ENCODE peak calls at places on chromosomes 11 and 22, in seven cellular contexts. M is GM12891, W is HepG2, U is GM12892, J is SK-N-SH, G is H1, C is GM12878. A is an unnamed sample.
A peak's percentile ranks its signal among the peaks of the same experiment; 100 is the strongest.

GRCh38 chr11:88179141-88179540 is 3.9 kb upstream of the RAB38 start:
- DNase-seq in C (peak; percentile 78), M (no peak), W (no peak), G (no peak), U (no peak), J (no peak), A (no peak)

GRCh38 chr11:67278135-67278938 is 10.8 kb upstream of the ANKRD13D start:
- DNase-seq in C (no peak), U (no peak), G (no peak), W (no peak), M (no peak), J (no peak), A (no peak)

GRCh38 chr11:103871923-103872551 is 164.4 kb upstream of the DDI1 start:
- DNase-seq in U (no peak), W (no peak), J (no peak), M (no peak), C (no peak), G (no peak), A (no peak)

GRCh38 chr22:23705358-23705757 is 14.5 kb downstream of the RGL4 start:
- DNase-seq in W (no peak), U (no peak), J (no peak), G (no peak), M (no peak), C (no peak), A (no peak)

GRCh38 chr11:17423533-17424310 is 35.3 kb upstream of the KCNJ11 start:
- DNase-seq in J (no peak), G (no peak), W (peak; percentile 58), C (no peak), M (no peak), U (no peak), A (no peak)

GRCh38 chr22:23151827-23152226 is 6.5 kb downstream of the RAB36 start:
- DNase-seq in J (no peak), M (no peak), U (no peak), C (no peak), G (no peak), W (no peak), A (no peak)

GRCh38 chr11:110446594-110446993 is 16.8 kb downstream of the FDX1 start:
- DNase-seq in U (no peak), C (no peak), J (no peak), W (no peak), M (no peak), G (no peak), A (no peak)

GRCh38 chr22:17064498-17065100 is 20.2 kb upstream of the IL17RA start:
- DNase-seq in C (no peak), J (no peak), U (no peak), G (peak; percentile 24), M (no peak), W (no peak), A (no peak)

GRCh38 chr11:43278302-43278956 is 33.4 kb upstream of the API5 start:
- DNase-seq in U (no peak), M (no peak), W (peak; percentile 54), C (no peak), G (peak; percentile 50), J (peak; percentile 59), A (peak; percentile 42)

GRCh38 chr11:61042961-61043540 is 59.2 kb upstream of the CD5 start:
- DNase-seq in W (no peak), M (no peak), J (no peak), U (no peak), C (peak; percentile 61), G (no peak), A (no peak)

GRCh38 chr11:117002639-117003305 is 95.5 kb downstream of the SIK3 start:
- DNase-seq in C (no peak), J (no peak), M (no peak), G (no peak), W (no peak), U (no peak), A (no peak)

GRCh38 chr11:10122337-10123197 is 171.5 kb downstream of the SBF2 start:
- DNase-seq in C (no peak), U (no peak), G (no peak), J (no peak), M (no peak), W (no peak), A (no peak)

GRCh38 chr22:17086750-17087149 is 1.9 kb downstream of the IL17RA start:
- DNase-seq in U (no peak), J (no peak), G (no peak), C (no peak), M (no peak), W (no peak), A (no peak)

GRCh38 chr11:71204748-71205664 is 47.4 kb downstream of the SHANK2 start:
- DNase-seq in W (no peak), M (no peak), G (no peak), C (no peak), U (no peak), J (no peak), A (no peak)

GRCh38 chr11:116691779-116692178 is 81.0 kb downstream of the BUD13 start:
- DNase-seq in G (peak; percentile 95), M (peak; percentile 91), J (peak; percentile 91), W (peak; percentile 31), U (peak; percentile 89), C (no peak), A (peak; percentile 86)

GRCh38 chr11:61505640-61506155 is 2.9 kb upstream of the LRRC10B start:
- DNase-seq in W (no peak), G (no peak), C (no peak), M (no peak), J (no peak), U (no peak), A (no peak)

GRCh38 chr11:29435421-29435820 is 581.4 kb downstream of the KCNA4 start:
- DNase-seq in G (no peak), M (no peak), C (no peak), W (no peak), J (no peak), U (no peak), A (no peak)

GRCh38 chr11:107563702-107564101 is 1.8 kb downstream of the ALKBH8 start:
- DNase-seq in M (no peak), C (no peak), W (peak; percentile 29), J (peak; percentile 42), U (no peak), G (no peak), A (peak; percentile 72)

GRCh38 chr22:17910561-17911311 is 113.6 kb downstream of the MICAL3 start:
- DNase-seq in J (peak; percentile 68), M (no peak), U (no peak), C (no peak), W (no peak), G (peak; percentile 55), A (no peak)

GRCh38 chr11:30917859-30918478 is 331.8 kb upstream of the MPPED2 start:
- DNase-seq in M (peak; percentile 7), W (peak; percentile 40), C (no peak), J (peak; percentile 36), G (no peak), U (peak; percentile 1), A (peak; percentile 29)

GRCh38 chr11:119434531-119435330 is 11.8 kb upstream of the THY1 start:
- DNase-seq in C (no peak), J (no peak), M (no peak), W (no peak), G (no peak), U (no peak), A (no peak)

GRCh38 chr11:32131321-32131720 is 40.4 kb downstream of the RCN1 start:
- DNase-seq in U (no peak), M (no peak), J (no peak), G (no peak), C (no peak), W (no peak), A (no peak)

GRCh38 chr22:20061481-20061861 is 18.6 kb upstream of the DGCR8 start:
- DNase-seq in W (no peak), M (no peak), G (no peak), C (no peak), U (no peak), J (no peak), A (no peak)

GRCh38 chr11:31986201-31986889 is 104.5 kb upstream of the RCN1 start:
- DNase-seq in C (no peak), U (no peak), W (no peak), G (no peak), J (no peak), M (no peak), A (no peak)

GRCh38 chr11:112004389-112004788 is 20.8 kb upstream of the DLAT start:
- DNase-seq in M (peak; percentile 56), C (no peak), U (peak; percentile 49), G (peak; percentile 51), J (peak; percentile 28), W (peak; percentile 15), A (peak; percentile 52)
- TF ChIP-seq TAF1 in M (no peak), C (no peak), U (no peak), G (no peak), J (no peak), W (no peak), A (no peak)

DNA sequence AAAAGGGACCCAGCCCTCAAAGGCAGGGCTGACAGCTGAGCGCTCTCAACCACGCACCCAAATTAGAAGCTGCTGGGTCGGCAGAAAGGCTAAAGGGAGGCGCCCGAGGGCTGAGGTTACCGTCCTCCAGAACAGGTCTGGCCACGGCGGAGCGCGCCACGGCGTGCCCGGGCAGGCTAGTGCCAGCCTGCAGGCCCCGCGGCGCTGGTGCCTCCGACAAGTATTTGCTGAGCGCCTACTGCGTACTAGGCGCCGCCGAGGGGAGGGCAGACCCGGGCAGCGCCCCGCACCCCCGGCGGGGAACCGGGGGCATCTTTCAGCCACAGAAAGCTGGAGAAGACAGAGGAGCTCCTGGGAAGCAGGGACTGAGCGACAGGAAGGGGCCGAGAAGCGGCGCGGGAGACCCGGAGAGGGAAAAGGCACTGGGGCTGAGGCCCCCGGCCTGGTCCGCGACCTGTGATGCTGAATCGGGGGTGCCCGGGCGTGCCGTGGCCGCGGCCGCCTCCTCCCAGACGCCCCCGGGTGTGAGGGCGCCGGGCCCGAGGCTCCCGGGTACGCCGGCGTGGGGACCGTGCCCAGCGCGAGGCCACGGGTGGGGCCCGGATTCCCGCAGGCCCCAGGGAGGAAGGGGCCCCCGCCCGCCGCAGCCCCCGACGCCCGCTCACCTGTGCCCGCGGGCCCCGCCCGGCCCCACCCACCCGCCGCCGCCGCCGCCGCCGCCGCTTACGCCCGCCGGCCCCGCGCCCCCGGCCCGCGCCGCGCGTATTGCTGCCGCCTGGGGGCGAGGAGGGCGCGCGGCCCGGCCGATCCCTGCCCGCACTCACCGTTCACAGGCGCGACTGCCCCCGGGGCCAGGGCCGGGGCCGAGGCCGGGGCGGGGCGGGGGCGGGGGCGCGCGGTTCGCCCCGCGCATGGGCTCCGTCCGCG is 521 bp downstream of the HRAS start:
- DNase-seq in C (no peak), J (peak; percentile 71), W (no peak), G (peak; percentile 66), U (no peak), M (no peak), A (no peak)
- TF ChIP-seq TAF1 in C (no peak), J (no peak), W (no peak), G (no peak), U (no peak), M (no peak), A (no peak)

GRCh38 chr22:26618487-26618886 is 660 bp upstream of the CRYBB1 start:
- DNase-seq in M (no peak), G (no peak), W (no peak), U (no peak), C (no peak), J (no peak), A (no peak)
- TF ChIP-seq TAF1 in M (no peak), G (no peak), W (no peak), U (no peak), C (no peak), J (no peak), A (no peak)

GRCh38 chr11:47083913-47084312 is 92.8 kb downstream of the ARFGAP2 start:
- DNase-seq in G (no peak), U (no peak), W (no peak), C (peak; percentile 13), M (no peak), J (no peak), A (no peak)

GRCh38 chr11:47093541-47093940 is 83.1 kb downstream of the ARFGAP2 start:
- DNase-seq in J (no peak), C (no peak), W (no peak), U (no peak), G (no peak), M (no peak), A (no peak)

GRCh38 chr11:47087801-47088200 is 88.9 kb downstream of the ARFGAP2 start:
- DNase-seq in J (no peak), W (no peak), U (no peak), M (no peak), G (no peak), C (no peak), A (no peak)
- TF ChIP-seq TAF1 in J (no peak), W (no peak), U (no peak), M (no peak), G (no peak), C (no peak), A (no peak)